ENCODE peak calls at places on chromosomes 11 and 22, in five cellular contexts. I is neuronal stem cell, J is mesenchymal stem cell, O is H1, V is trophoblast cell. X is an unnamed sample.

GRCh38 chr22:45977551-45978274 is 751 bp upstream of the WNT7B start:
- DNase-seq in J (peak; percentile 28), V (peak; percentile 24), I (peak; percentile 52), O (no peak), X (peak; percentile 68)

GRCh38 chr22:50308597-50308935 is 1.1 kb upstream of the PLXNB2 start:
- DNase-seq in I (no peak), V (peak; percentile 30), J (peak; percentile 86), O (no peak), X (peak; percentile 71)

GRCh38 chr22:49983148-49984042 is 22.8 kb downstream of the PIM3 start:
- DNase-seq in V (no peak), J (no peak), I (no peak), O (no peak), X (peak; percentile 69)

GRCh38 chr11:3954448-3955298 is 99.2 kb downstream of the STIM1 start:
- DNase-seq in J (peak; percentile 39), O (no peak), I (no peak), V (peak; percentile 90), X (no peak)

GRCh38 chr11:73139476-73140198 is 2.5 kb downstream of the FCHSD2 start:
- DNase-seq in V (no peak), O (no peak), I (no peak), J (peak; percentile 43), X (no peak)

GRCh38 chr11:45193695-45194094 is 47.3 kb downstream of the PRDM11 start:
- DNase-seq in I (no peak), J (no peak), O (no peak), V (no peak), X (no peak)

GRCh38 chr11:94297967-94298576 is 6.3 kb upstream of the IZUMO1R start:
- DNase-seq in I (no peak), J (no peak), V (peak; percentile 23), O (no peak), X (peak; percentile 52)

GRCh38 chr22:37486224-37486845 is at the start of gene MFNG:
- DNase-seq in J (peak; percentile 58), I (peak; percentile 62), O (no peak), V (peak; percentile 34), X (peak; percentile 81)

GRCh38 chr22:31945478-31945815 is 1.1 kb downstream of the YWHAH start:
- DNase-seq in O (no peak), V (no peak), J (no peak), I (no peak), X (no peak)

GRCh38 chr11:76041208-76041607 is 165.1 kb downstream of the WNT11 start:
- DNase-seq in V (no peak), I (no peak), J (no peak), O (no peak), X (peak; percentile 45)

GRCh38 chr11:31870609-31871309 is 59.6 kb upstream of the PAX6 start:
- DNase-seq in J (peak; percentile 49), I (peak; percentile 85), V (peak; percentile 65), O (peak; percentile 68), X (peak; percentile 92)

GRCh38 chr22:46417769-46418168 is 82.3 kb downstream of the TRMU start:
- DNase-seq in J (no peak), V (no peak), I (no peak), O (no peak), X (no peak)

GRCh38 chr22:20606041-20606783 is 98.8 kb downstream of the MED15 start:
- DNase-seq in J (peak; percentile 66), V (peak; percentile 99), I (peak; percentile 48), O (peak; percentile 85), X (peak; percentile 95)

GRCh38 chr22:47063071-47063509 is 300.6 kb downstream of the TBC1D22A start:
- DNase-seq in V (no peak), O (no peak), I (no peak), J (no peak), X (peak; percentile 16)

GRCh38 chr11:121723261-121723741 is 270.5 kb upstream of the SORL1-AS1 start:
- DNase-seq in O (no peak), I (no peak), J (no peak), V (no peak), X (peak; percentile 47)

GRCh38 chr11:73318501-73319011 is 10.5 kb downstream of the ARHGEF17 start:
- DNase-seq in I (no peak), V (no peak), O (no peak), J (no peak), X (no peak)

GRCh38 chr11:10246991-10247390 is 47.0 kb downstream of the SBF2 start:
- DNase-seq in J (no peak), I (no peak), V (no peak), O (no peak), X (no peak)

GRCh38 chr11:7020183-7020917 is at the start of the genes NLRP14 and ZNF214:
- DNase-seq in I (peak; percentile 95), J (peak; percentile 94), V (peak; percentile 95), O (peak; percentile 80), X (peak; percentile 98)

GRCh38 chr22:21937041-21937820 is 15.4 kb downstream of the PPM1F start:
- DNase-seq in O (no peak), V (peak; percentile 62), I (no peak), J (no peak), X (no peak)

GRCh38 chr11:57458410-57459111 is 1.8 kb upstream of the RTN4RL2 start:
- DNase-seq in I (no peak), O (no peak), V (peak; percentile 65), J (peak; percentile 38), X (peak; percentile 65)

GRCh38 chr22:37273846-37274225 is 8.5 kb upstream of the CYTH4 start:
- DNase-seq in O (no peak), J (no peak), I (no peak), V (no peak), X (no peak)

GRCh38 chr11:35927730-35928129 is 16.1 kb upstream of the LDLRAD3 start:
- DNase-seq in V (peak; percentile 97), O (no peak), J (peak; percentile 32), I (no peak), X (no peak)

GRCh38 chr11:96306600-96306932 is 36.4 kb downstream of the MAML2 start:
- DNase-seq in V (no peak), I (no peak), O (no peak), J (no peak), X (no peak)

GRCh38 chr22:45491841-45492240 is 10.8 kb upstream of the FBLN1 start:
- DNase-seq in J (peak; percentile 48), V (peak; percentile 91), O (no peak), I (no peak), X (no peak)

GRCh38 chr22:46792841-46793261 is 30.4 kb downstream of the TBC1D22A start:
- DNase-seq in O (no peak), I (no peak), J (no peak), V (no peak), X (no peak)

GRCh38 chr22:42993651-42994275 is 21.2 kb downstream of the PACSIN2 start:
- DNase-seq in V (peak; percentile 86), O (no peak), I (no peak), J (peak; percentile 60), X (no peak)

GRCh38 chr11:128714881-128715280 is 21.0 kb downstream of the FLI1 start:
- DNase-seq in O (no peak), J (peak; percentile 99), V (peak; percentile 86), I (no peak), X (no peak)

GRCh38 chr11:44377121-44377520 is 67.2 kb upstream of the ALX4 start:
- DNase-seq in V (no peak), O (no peak), J (no peak), I (no peak), X (no peak)

GRCh38 chr11:79362358-79362757 is 78.5 kb downstream of the TENM4 start:
- DNase-seq in J (no peak), I (no peak), V (no peak), O (no peak), X (no peak)

GRCh38 chr11:102806296-102806695 is 8.3 kb upstream of the MMP1 start:
- DNase-seq in O (no peak), I (no peak), J (no peak), V (peak; percentile 66), X (no peak)
- H2BK12ac ChIP-seq in O (no peak overlapping the region), I (no peak overlapping the region), J (no peak overlapping the region), V (no peak overlapping the region), X (no peak overlapping the region)

GRCh38 chr11:33375688-33376311 is 118.6 kb downstream of the HIPK3 start:
- DNase-seq in J (peak; percentile 26), O (no peak), V (no peak), I (peak; percentile 37), X (peak; percentile 41)
- H2BK12ac ChIP-seq in J (no peak within 1 kb of the TSS), O (no peak within 1 kb of the TSS), V (no peak within 1 kb of the TSS), I (no peak within 1 kb of the TSS), X (no peak within 1 kb of the TSS)

DNA sequence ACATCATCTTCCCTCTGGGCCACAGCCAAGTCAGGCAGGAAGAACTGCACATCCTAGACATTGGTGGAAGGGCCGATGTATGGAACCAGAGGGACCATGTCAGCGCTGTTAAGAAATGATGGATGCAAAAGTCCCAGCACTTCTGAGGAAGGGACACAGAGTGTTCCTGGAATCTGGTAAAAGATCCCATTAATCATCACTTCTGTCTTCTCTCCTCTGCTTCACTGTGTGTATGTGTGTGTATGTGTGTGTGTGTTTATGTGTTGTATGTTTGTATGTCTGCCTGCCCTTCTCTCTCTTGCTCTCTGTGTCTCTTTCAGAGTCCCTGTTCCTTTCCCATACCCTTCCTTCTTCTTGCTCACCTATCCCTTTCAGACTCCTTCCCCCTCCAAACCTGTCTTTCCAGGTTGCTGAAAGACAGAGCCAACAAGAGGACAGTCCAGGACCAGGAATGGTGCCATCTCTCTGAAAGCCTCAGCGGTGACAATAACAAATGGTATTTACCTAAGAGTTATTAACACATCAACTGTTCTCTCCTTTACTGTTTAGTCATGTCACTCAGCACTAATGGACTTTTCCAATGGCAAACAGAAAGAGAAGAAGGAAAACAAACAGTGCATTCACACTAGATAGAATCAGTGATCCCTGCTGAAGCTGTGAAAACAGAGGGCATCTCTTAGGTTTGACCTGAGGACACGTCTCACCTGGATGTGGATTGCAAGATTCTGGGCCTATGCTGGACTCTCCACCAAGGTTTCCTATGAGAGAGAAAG is 47.1 kb downstream of the EHF start:
- DNase-seq in V (peak; percentile 59), I (no peak), J (no peak), O (no peak), X (no peak)
- H2BK12ac ChIP-seq in V (no peak overlapping the region), I (no peak overlapping the region), J (no peak overlapping the region), O (no peak overlapping the region), X (no peak overlapping the region)

DNA sequence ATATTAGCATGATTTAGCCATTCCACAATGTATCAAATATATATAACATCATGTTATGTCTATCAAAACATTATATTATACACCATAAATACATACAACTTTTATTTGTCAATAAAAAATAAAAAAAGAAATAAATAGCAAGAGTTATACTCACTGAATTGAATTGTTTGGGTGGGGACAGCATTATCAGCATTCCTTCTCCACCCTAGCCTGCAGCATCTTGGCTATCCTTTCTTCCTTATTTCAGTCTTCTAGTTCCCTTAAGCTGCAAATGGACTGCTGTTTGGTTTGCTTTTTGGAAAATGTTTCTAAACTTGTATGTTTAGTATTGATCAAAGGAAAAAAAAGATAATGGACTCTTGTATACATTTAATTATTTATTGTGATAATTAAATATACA is 4.8 kb downstream of the ARHGAP42 start:
- DNase-seq in V (no peak), J (no peak), I (no peak), O (no peak), X (no peak)
- H2BK12ac ChIP-seq in V (no peak overlapping the region), J (no peak overlapping the region), I (no peak overlapping the region), O (no peak overlapping the region), X (no peak overlapping the region)